ENCODE peak calls at places on chromosome 13, in ten cellular contexts. One of them, this sample, is unnamed.

GRCh38 chr13:48621056-48621455 is 32.7 kb upstream of the CYSLTR2 start:
- DNase-seq in breast epithelium: no peak
- DNase-seq in NB4: no peak
- DNase-seq in testis: no peak
- DNase-seq in H1: no peak
- DNase-seq in body of pancreas: no peak
- DNase-seq in esophagus squamous epithelium: no peak
- DNase-seq in tibial nerve: no peak
- DNase-seq in spleen: no peak
- DNase-seq in GM12878: no peak
- DNase-seq in this sample: no peak

GRCh38 chr13:32947886-32948285 is 68.3 kb upstream of the KL start:
- DNase-seq in testis: no peak
- DNase-seq in NB4: no peak
- DNase-seq in GM12878: no peak
- DNase-seq in tibial nerve: no peak
- DNase-seq in H1: no peak
- DNase-seq in spleen: no peak
- DNase-seq in breast epithelium: no peak
- DNase-seq in esophagus squamous epithelium: no peak
- DNase-seq in body of pancreas: no peak
- DNase-seq in this sample: no peak

GRCh38 chr13:19862511-19863313 is 737 bp downstream of the ZMYM5 start:
- DNase-seq in body of pancreas: peak
- DNase-seq in spleen: peak
- DNase-seq in H1: no peak
- DNase-seq in breast epithelium: no peak
- DNase-seq in NB4: peak
- DNase-seq in testis: peak
- DNase-seq in tibial nerve: peak
- DNase-seq in GM12878: no peak
- DNase-seq in esophagus squamous epithelium: no peak
- DNase-seq in this sample: peak

GRCh38 chr13:79374578-79374977 is 31.5 kb downstream of the RBM26 start:
- DNase-seq in body of pancreas: no peak
- DNase-seq in H1: no peak
- DNase-seq in esophagus squamous epithelium: no peak
- DNase-seq in testis: no peak
- DNase-seq in GM12878: no peak
- DNase-seq in spleen: no peak
- DNase-seq in NB4: no peak
- DNase-seq in tibial nerve: no peak
- DNase-seq in breast epithelium: no peak
- DNase-seq in this sample: no peak

GRCh38 chr13:21309542-21310172 is 133.2 kb downstream of the MRPL57 start:
- DNase-seq in body of pancreas: no peak
- DNase-seq in NB4: no peak
- DNase-seq in tibial nerve: no peak
- DNase-seq in GM12878: no peak
- DNase-seq in esophagus squamous epithelium: no peak
- DNase-seq in H1: no peak
- DNase-seq in breast epithelium: no peak
- DNase-seq in spleen: no peak
- DNase-seq in testis: no peak
- DNase-seq in this sample: no peak

GRCh38 chr13:57724486-57725272 is 93.1 kb downstream of the PCDH17 start:
- DNase-seq in esophagus squamous epithelium: no peak
- DNase-seq in spleen: no peak
- DNase-seq in tibial nerve: no peak
- DNase-seq in testis: no peak
- DNase-seq in breast epithelium: no peak
- DNase-seq in body of pancreas: no peak
- DNase-seq in H1: no peak
- DNase-seq in NB4: no peak
- DNase-seq in GM12878: no peak
- DNase-seq in this sample: no peak

GRCh38 chr13:39284801-39285388 is 246.6 kb downstream of the NHLRC3 start:
- DNase-seq in breast epithelium: no peak
- DNase-seq in spleen: no peak
- DNase-seq in tibial nerve: no peak
- DNase-seq in H1: no peak
- DNase-seq in testis: no peak
- DNase-seq in body of pancreas: no peak
- DNase-seq in GM12878: no peak
- DNase-seq in esophagus squamous epithelium: no peak
- DNase-seq in NB4: no peak
- DNase-seq in this sample: no peak

GRCh38 chr13:30806784-30807183 is 71.4 kb downstream of the ALOX5AP start:
- DNase-seq in breast epithelium: no peak
- DNase-seq in tibial nerve: no peak
- DNase-seq in H1: no peak
- DNase-seq in GM12878: no peak
- DNase-seq in body of pancreas: no peak
- DNase-seq in NB4: peak
- DNase-seq in testis: no peak
- DNase-seq in esophagus squamous epithelium: no peak
- DNase-seq in spleen: no peak
- DNase-seq in this sample: no peak

GRCh38 chr13:42038661-42039456 is 9.6 kb upstream of the DGKH start:
- DNase-seq in body of pancreas: no peak
- DNase-seq in H1: no peak
- DNase-seq in breast epithelium: no peak
- DNase-seq in tibial nerve: no peak
- DNase-seq in NB4: no peak
- DNase-seq in esophagus squamous epithelium: no peak
- DNase-seq in spleen: no peak
- DNase-seq in testis: no peak
- DNase-seq in GM12878: no peak
- DNase-seq in this sample: no peak
- H3K4me3 ChIP-seq in body of pancreas: no peak
- H3K4me3 ChIP-seq in H1: no peak
- H3K4me3 ChIP-seq in breast epithelium: no peak
- H3K4me3 ChIP-seq in tibial nerve: peak
- H3K4me3 ChIP-seq in NB4: no peak
- H3K4me3 ChIP-seq in esophagus squamous epithelium: peak
- H3K4me3 ChIP-seq in spleen: peak
- H3K4me3 ChIP-seq in testis: no peak
- H3K4me3 ChIP-seq in GM12878: no peak
- H3K4me3 ChIP-seq in this sample: no peak

GRCh38 chr13:97256343-97256783 is 34.2 kb downstream of the MBNL2 start:
- DNase-seq in testis: no peak
- DNase-seq in NB4: no peak
- DNase-seq in breast epithelium: no peak
- DNase-seq in body of pancreas: no peak
- DNase-seq in spleen: no peak
- DNase-seq in esophagus squamous epithelium: no peak
- DNase-seq in GM12878: no peak
- DNase-seq in tibial nerve: no peak
- DNase-seq in H1: no peak
- DNase-seq in this sample: no peak
- TF ChIP-seq POLR2A in testis: no peak
- TF ChIP-seq POLR2A in NB4: no peak
- TF ChIP-seq POLR2A in breast epithelium: no peak
- TF ChIP-seq POLR2A in body of pancreas: no peak
- TF ChIP-seq POLR2A in spleen: no peak
- TF ChIP-seq POLR2A in esophagus squamous epithelium: no peak
- TF ChIP-seq POLR2A in GM12878: no peak
- TF ChIP-seq POLR2A in tibial nerve: no peak
- TF ChIP-seq POLR2A in H1: no peak
- TF ChIP-seq POLR2A in this sample: no peak

DNA sequence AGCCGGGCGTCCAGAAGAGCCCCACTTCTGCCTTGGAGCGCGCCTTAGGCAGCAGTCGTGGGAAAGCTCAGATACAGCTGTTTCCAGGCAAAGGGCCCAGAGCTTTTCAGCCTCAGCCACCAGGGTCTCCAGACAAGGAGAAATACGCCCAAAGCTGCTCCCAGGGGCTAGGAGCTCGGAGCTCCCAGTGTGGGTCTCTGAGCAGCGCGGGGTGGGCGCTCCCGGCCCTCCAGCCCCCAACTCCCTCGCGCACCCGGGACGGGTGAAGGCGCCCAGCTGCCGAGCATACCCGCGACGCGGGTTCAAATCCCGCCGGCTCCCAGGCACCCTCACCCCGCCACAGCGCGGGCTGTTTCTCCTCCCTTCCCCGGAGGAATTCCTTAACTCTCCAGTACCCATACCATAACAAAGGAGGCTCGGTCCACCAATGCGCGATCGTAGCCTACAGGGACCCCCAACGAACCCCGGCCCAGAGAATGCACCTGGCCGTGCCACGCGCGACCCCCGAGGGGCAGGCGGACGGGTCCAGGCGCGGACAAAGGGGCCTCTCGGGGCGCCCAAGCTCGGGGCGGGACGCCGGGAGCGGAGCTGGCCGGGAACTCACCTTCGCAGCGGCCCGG is 507 bp downstream of the COL4A1 start:
- DNase-seq in tibial nerve: no peak
- DNase-seq in NB4: no peak
- DNase-seq in testis: peak
- DNase-seq in breast epithelium: no peak
- DNase-seq in H1: no peak
- DNase-seq in esophagus squamous epithelium: no peak
- DNase-seq in GM12878: no peak
- DNase-seq in spleen: no peak
- DNase-seq in body of pancreas: no peak
- DNase-seq in this sample: no peak
- H3K4me3 ChIP-seq in tibial nerve: peak
- H3K4me3 ChIP-seq in NB4: no peak
- H3K4me3 ChIP-seq in testis: peak
- H3K4me3 ChIP-seq in breast epithelium: peak
- H3K4me3 ChIP-seq in H1: peak
- H3K4me3 ChIP-seq in esophagus squamous epithelium: peak
- H3K4me3 ChIP-seq in GM12878: no peak
- H3K4me3 ChIP-seq in spleen: peak
- H3K4me3 ChIP-seq in body of pancreas: peak
- H3K4me3 ChIP-seq in this sample: peak

DNA sequence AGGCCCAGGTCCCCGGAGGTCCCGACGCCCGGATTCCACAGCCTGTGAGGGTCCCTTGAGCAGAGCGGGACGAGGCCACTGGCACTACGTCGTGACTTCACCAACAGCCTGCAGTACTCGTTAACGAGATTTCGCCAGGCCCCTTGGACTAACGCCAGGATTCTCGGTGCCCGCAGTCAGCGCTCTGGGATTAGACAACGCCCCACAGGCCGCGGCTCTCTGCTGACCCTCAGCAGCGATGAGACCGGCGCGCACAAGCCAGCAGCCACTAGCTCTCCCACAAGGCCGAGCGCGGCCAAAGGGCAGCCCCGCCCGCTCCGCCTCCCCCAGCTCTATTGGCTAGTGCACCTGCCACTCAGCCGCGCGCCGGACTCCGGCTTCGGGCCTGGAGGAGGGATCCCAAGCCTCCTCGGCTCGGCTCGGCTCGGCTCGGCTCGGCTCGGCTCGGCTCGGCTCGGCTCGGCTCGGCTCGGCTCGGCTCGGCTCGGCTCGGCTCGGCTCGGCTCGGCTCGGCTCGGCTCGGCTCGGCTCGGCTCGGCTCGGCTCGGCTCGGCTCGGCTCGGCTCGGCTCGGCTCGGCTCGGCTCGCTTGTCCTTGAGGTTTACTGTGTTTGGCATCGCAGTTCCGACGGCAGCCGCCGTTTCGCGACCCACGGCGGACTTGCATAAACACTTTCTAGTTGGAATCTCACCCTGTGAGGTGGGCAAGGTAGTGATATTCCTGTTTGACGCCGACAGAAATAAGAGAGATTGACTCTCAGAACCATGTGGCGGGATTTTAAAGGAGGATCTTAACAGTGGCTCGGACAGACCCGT is 231.7 kb upstream of the SERP2 start:
- DNase-seq in testis: peak
- DNase-seq in tibial nerve: peak
- DNase-seq in breast epithelium: peak
- DNase-seq in H1: peak
- DNase-seq in esophagus squamous epithelium: peak
- DNase-seq in spleen: peak
- DNase-seq in GM12878: peak
- DNase-seq in body of pancreas: peak
- DNase-seq in NB4: peak
- DNase-seq in this sample: peak
- TF ChIP-seq POLR2A in testis: peak
- TF ChIP-seq POLR2A in tibial nerve: peak
- TF ChIP-seq POLR2A in breast epithelium: peak
- TF ChIP-seq POLR2A in H1: peak
- TF ChIP-seq POLR2A in esophagus squamous epithelium: peak
- TF ChIP-seq POLR2A in spleen: peak
- TF ChIP-seq POLR2A in GM12878: peak
- TF ChIP-seq POLR2A in body of pancreas: peak
- TF ChIP-seq POLR2A in NB4: peak
- TF ChIP-seq POLR2A in this sample: no peak

GRCh38 chr13:112203614-112204013 is 136.7 kb downstream of the SOX1 start:
- DNase-seq in testis: no peak
- DNase-seq in esophagus squamous epithelium: no peak
- DNase-seq in breast epithelium: no peak
- DNase-seq in spleen: no peak
- DNase-seq in body of pancreas: no peak
- DNase-seq in tibial nerve: no peak
- DNase-seq in NB4: no peak
- DNase-seq in GM12878: no peak
- DNase-seq in H1: no peak
- DNase-seq in this sample: peak

GRCh38 chr13:112204376-112204775 is 137.4 kb downstream of the SOX1 start:
- DNase-seq in tibial nerve: no peak
- DNase-seq in H1: no peak
- DNase-seq in spleen: no peak
- DNase-seq in breast epithelium: no peak
- DNase-seq in testis: no peak
- DNase-seq in GM12878: no peak
- DNase-seq in esophagus squamous epithelium: no peak
- DNase-seq in NB4: no peak
- DNase-seq in body of pancreas: no peak
- DNase-seq in this sample: no peak

GRCh38 chr13:112202966-112203365 is 136.0 kb downstream of the SOX1 start:
- DNase-seq in testis: no peak
- DNase-seq in H1: no peak
- DNase-seq in GM12878: no peak
- DNase-seq in breast epithelium: no peak
- DNase-seq in body of pancreas: no peak
- DNase-seq in tibial nerve: no peak
- DNase-seq in esophagus squamous epithelium: no peak
- DNase-seq in spleen: no peak
- DNase-seq in NB4: no peak
- DNase-seq in this sample: peak

GRCh38 chr13:112205990-112206389 is 139.0 kb downstream of the SOX1 start:
- DNase-seq in GM12878: no peak
- DNase-seq in NB4: no peak
- DNase-seq in tibial nerve: no peak
- DNase-seq in spleen: no peak
- DNase-seq in esophagus squamous epithelium: no peak
- DNase-seq in breast epithelium: no peak
- DNase-seq in body of pancreas: no peak
- DNase-seq in H1: no peak
- DNase-seq in testis: no peak
- DNase-seq in this sample: peak

GRCh38 chr13:112204881-112205327 is 138.0 kb downstream of the SOX1 start:
- DNase-seq in GM12878: no peak
- DNase-seq in H1: no peak
- DNase-seq in testis: no peak
- DNase-seq in breast epithelium: no peak
- DNase-seq in spleen: no peak
- DNase-seq in body of pancreas: peak
- DNase-seq in NB4: no peak
- DNase-seq in esophagus squamous epithelium: no peak
- DNase-seq in tibial nerve: no peak
- DNase-seq in this sample: peak
- H3K4me3 ChIP-seq in GM12878: no peak
- H3K4me3 ChIP-seq in H1: peak
- H3K4me3 ChIP-seq in testis: no peak
- H3K4me3 ChIP-seq in breast epithelium: no peak
- H3K4me3 ChIP-seq in spleen: no peak
- H3K4me3 ChIP-seq in body of pancreas: no peak
- H3K4me3 ChIP-seq in NB4: no peak
- H3K4me3 ChIP-seq in esophagus squamous epithelium: peak
- H3K4me3 ChIP-seq in tibial nerve: no peak
- H3K4me3 ChIP-seq in this sample: no peak

GRCh38 chr13:111281751-111282311 is 38.6 kb upstream of the TEX29 start:
- DNase-seq in body of pancreas: no peak
- DNase-seq in breast epithelium: no peak
- DNase-seq in NB4: no peak
- DNase-seq in tibial nerve: no peak
- DNase-seq in H1: no peak
- DNase-seq in testis: no peak
- DNase-seq in GM12878: no peak
- DNase-seq in spleen: no peak
- DNase-seq in esophagus squamous epithelium: no peak
- DNase-seq in this sample: no peak
- TF ChIP-seq POLR2A in body of pancreas: no peak
- TF ChIP-seq POLR2A in breast epithelium: no peak
- TF ChIP-seq POLR2A in NB4: no peak
- TF ChIP-seq POLR2A in tibial nerve: no peak
- TF ChIP-seq POLR2A in H1: no peak
- TF ChIP-seq POLR2A in testis: no peak
- TF ChIP-seq POLR2A in GM12878: no peak
- TF ChIP-seq POLR2A in spleen: no peak
- TF ChIP-seq POLR2A in esophagus squamous epithelium: no peak
- TF ChIP-seq POLR2A in this sample: no peak